ENCODE peak calls at places on chromosomes 7 and 10, in nine cellular contexts. One of them, this sample, is unnamed.
A peak's percentile ranks its signal among the peaks of the same experiment; 100 is the strongest.

GRCh38 chr10:77696584-77696983 is 59.0 kb upstream of the KCNMA1 start:
- DNase-seq in T-helper 9 cell: no peak
- DNase-seq in lower lobe of right lung: no peak
- DNase-seq in keratinocyte: no peak
- DNase-seq in pulmonary artery endothelial cell: no peak
- DNase-seq in heart right ventricle: no peak
- DNase-seq in spleen: no peak
- DNase-seq in left cardiac atrium: no peak
- DNase-seq in Peyer's patch: no peak
- DNase-seq in this sample: no peak

GRCh38 chr7:110210941-110211608 is 879.9 kb upstream of the LRRN3 start:
- DNase-seq in T-helper 9 cell: no peak
- DNase-seq in lower lobe of right lung: no peak
- DNase-seq in keratinocyte: no peak
- DNase-seq in pulmonary artery endothelial cell: no peak
- DNase-seq in heart right ventricle: no peak
- DNase-seq in spleen: no peak
- DNase-seq in left cardiac atrium: no peak
- DNase-seq in Peyer's patch: no peak
- DNase-seq in this sample: no peak

GRCh38 chr10:101018118-101018599 is 12.8 kb downstream of the PDZD7 start:
- DNase-seq in T-helper 9 cell: no peak
- DNase-seq in lower lobe of right lung: no peak
- DNase-seq in keratinocyte: no peak
- DNase-seq in pulmonary artery endothelial cell: no peak
- DNase-seq in heart right ventricle: no peak
- DNase-seq in spleen: no peak
- DNase-seq in left cardiac atrium: no peak
- DNase-seq in Peyer's patch: no peak
- DNase-seq in this sample: no peak

GRCh38 chr7:143382126-143382790 is 1.1 kb downstream of the ZYX start:
- DNase-seq in T-helper 9 cell: no peak
- DNase-seq in lower lobe of right lung: no peak
- DNase-seq in keratinocyte: no peak
- DNase-seq in pulmonary artery endothelial cell: no peak
- DNase-seq in heart right ventricle: no peak
- DNase-seq in spleen: no peak
- DNase-seq in left cardiac atrium: no peak
- DNase-seq in Peyer's patch: no peak
- DNase-seq in this sample: peak; percentile 61

GRCh38 chr7:95335093-95335492 is 10.8 kb upstream of the PON1 start:
- DNase-seq in T-helper 9 cell: no peak
- DNase-seq in lower lobe of right lung: no peak
- DNase-seq in keratinocyte: peak; percentile 28
- DNase-seq in pulmonary artery endothelial cell: no peak
- DNase-seq in heart right ventricle: no peak
- DNase-seq in spleen: no peak
- DNase-seq in left cardiac atrium: no peak
- DNase-seq in Peyer's patch: no peak
- DNase-seq in this sample: no peak

GRCh38 chr7:110017405-110017804 is 1073.5 kb upstream of the LRRN3 start:
- DNase-seq in T-helper 9 cell: no peak
- DNase-seq in lower lobe of right lung: no peak
- DNase-seq in keratinocyte: no peak
- DNase-seq in pulmonary artery endothelial cell: no peak
- DNase-seq in heart right ventricle: no peak
- DNase-seq in spleen: no peak
- DNase-seq in left cardiac atrium: no peak
- DNase-seq in Peyer's patch: no peak
- DNase-seq in this sample: no peak

GRCh38 chr10:4352566-4352961 is 473.4 kb upstream of the AKR1E2 start:
- DNase-seq in T-helper 9 cell: no peak
- DNase-seq in lower lobe of right lung: no peak
- DNase-seq in keratinocyte: no peak
- DNase-seq in pulmonary artery endothelial cell: no peak
- DNase-seq in heart right ventricle: no peak
- DNase-seq in spleen: no peak
- DNase-seq in left cardiac atrium: peak; percentile 28
- DNase-seq in Peyer's patch: no peak
- DNase-seq in this sample: no peak

GRCh38 chr10:784759-785538 is 95.5 kb upstream of the DIP2C start:
- DNase-seq in T-helper 9 cell: no peak
- DNase-seq in lower lobe of right lung: peak; percentile 57
- DNase-seq in keratinocyte: no peak
- DNase-seq in pulmonary artery endothelial cell: no peak
- DNase-seq in heart right ventricle: peak; percentile 33
- DNase-seq in spleen: peak; percentile 74
- DNase-seq in left cardiac atrium: peak; percentile 81
- DNase-seq in Peyer's patch: peak; percentile 69
- DNase-seq in this sample: peak; percentile 74

GRCh38 chr7:668139-668871 is 58.2 kb upstream of the DNAAF5 start:
- DNase-seq in T-helper 9 cell: no peak
- DNase-seq in lower lobe of right lung: no peak
- DNase-seq in keratinocyte: no peak
- DNase-seq in pulmonary artery endothelial cell: peak; percentile 43
- DNase-seq in heart right ventricle: peak; percentile 48
- DNase-seq in spleen: peak; percentile 79
- DNase-seq in left cardiac atrium: no peak
- DNase-seq in Peyer's patch: no peak
- DNase-seq in this sample: no peak

GRCh38 chr7:37432240-37432917 is 16.3 kb downstream of the ELMO1 start:
- DNase-seq in T-helper 9 cell: no peak
- DNase-seq in lower lobe of right lung: no peak
- DNase-seq in keratinocyte: no peak
- DNase-seq in pulmonary artery endothelial cell: no peak
- DNase-seq in heart right ventricle: no peak
- DNase-seq in spleen: no peak
- DNase-seq in left cardiac atrium: no peak
- DNase-seq in Peyer's patch: no peak
- DNase-seq in this sample: no peak

GRCh38 chr10:58334817-58335305 is at the start of gene UBE2D1:
- DNase-seq in T-helper 9 cell: peak; percentile 61
- DNase-seq in lower lobe of right lung: peak; percentile 96
- DNase-seq in keratinocyte: no peak
- DNase-seq in pulmonary artery endothelial cell: no peak
- DNase-seq in heart right ventricle: peak; percentile 91
- DNase-seq in spleen: peak; percentile 98
- DNase-seq in left cardiac atrium: peak; percentile 94
- DNase-seq in Peyer's patch: peak; percentile 95
- DNase-seq in this sample: peak; percentile 97

GRCh38 chr7:63092951-63093350 is 905.7 kb upstream of the ZNF722 start:
- DNase-seq in T-helper 9 cell: no peak
- DNase-seq in lower lobe of right lung: no peak
- DNase-seq in keratinocyte: no peak
- DNase-seq in pulmonary artery endothelial cell: no peak
- DNase-seq in heart right ventricle: no peak
- DNase-seq in spleen: no peak
- DNase-seq in left cardiac atrium: no peak
- DNase-seq in Peyer's patch: no peak
- DNase-seq in this sample: no peak

GRCh38 chr7:98713411-98713810 is 96.3 kb downstream of the NPTX2 start:
- DNase-seq in T-helper 9 cell: no peak
- DNase-seq in lower lobe of right lung: no peak
- DNase-seq in keratinocyte: no peak
- DNase-seq in pulmonary artery endothelial cell: no peak
- DNase-seq in heart right ventricle: no peak
- DNase-seq in spleen: no peak
- DNase-seq in left cardiac atrium: no peak
- DNase-seq in Peyer's patch: no peak
- DNase-seq in this sample: no peak

GRCh38 chr10:11106621-11107374 is 89.1 kb downstream of the CELF2 start:
- DNase-seq in T-helper 9 cell: no peak
- DNase-seq in lower lobe of right lung: no peak
- DNase-seq in keratinocyte: no peak
- DNase-seq in pulmonary artery endothelial cell: no peak
- DNase-seq in heart right ventricle: no peak
- DNase-seq in spleen: no peak
- DNase-seq in left cardiac atrium: no peak
- DNase-seq in Peyer's patch: no peak
- DNase-seq in this sample: no peak

GRCh38 chr7:12321248-12321647 is 82.4 kb downstream of the VWDE start:
- DNase-seq in T-helper 9 cell: no peak
- DNase-seq in lower lobe of right lung: no peak
- DNase-seq in keratinocyte: no peak
- DNase-seq in pulmonary artery endothelial cell: no peak
- DNase-seq in heart right ventricle: no peak
- DNase-seq in spleen: no peak
- DNase-seq in left cardiac atrium: no peak
- DNase-seq in Peyer's patch: no peak
- DNase-seq in this sample: no peak

GRCh38 chr7:80729586-80730320 is 91.3 kb downstream of the CD36 start:
- DNase-seq in T-helper 9 cell: no peak
- DNase-seq in lower lobe of right lung: no peak
- DNase-seq in keratinocyte: no peak
- DNase-seq in pulmonary artery endothelial cell: no peak
- DNase-seq in heart right ventricle: no peak
- DNase-seq in spleen: no peak
- DNase-seq in left cardiac atrium: no peak
- DNase-seq in Peyer's patch: no peak
- DNase-seq in this sample: no peak

GRCh38 chr7:96887426-96887825 is 117.9 kb upstream of the DLX6 start:
- DNase-seq in T-helper 9 cell: no peak
- DNase-seq in lower lobe of right lung: no peak
- DNase-seq in keratinocyte: peak; percentile 66
- DNase-seq in pulmonary artery endothelial cell: no peak
- DNase-seq in heart right ventricle: no peak
- DNase-seq in spleen: no peak
- DNase-seq in left cardiac atrium: no peak
- DNase-seq in Peyer's patch: no peak
- DNase-seq in this sample: no peak

GRCh38 chr7:120842131-120842621 is 15.8 kb downstream of the TSPAN12 start:
- DNase-seq in T-helper 9 cell: no peak
- DNase-seq in lower lobe of right lung: no peak
- DNase-seq in keratinocyte: no peak
- DNase-seq in pulmonary artery endothelial cell: no peak
- DNase-seq in heart right ventricle: no peak
- DNase-seq in spleen: no peak
- DNase-seq in left cardiac atrium: no peak
- DNase-seq in Peyer's patch: no peak
- DNase-seq in this sample: no peak

GRCh38 chr7:44382459-44383300 is 57.3 kb upstream of the CAMK2B start:
- DNase-seq in T-helper 9 cell: no peak
- DNase-seq in lower lobe of right lung: no peak
- DNase-seq in keratinocyte: no peak
- DNase-seq in pulmonary artery endothelial cell: no peak
- DNase-seq in heart right ventricle: no peak
- DNase-seq in spleen: peak; percentile 51
- DNase-seq in left cardiac atrium: peak; percentile 46
- DNase-seq in Peyer's patch: no peak
- DNase-seq in this sample: no peak

GRCh38 chr10:114437456-114438292 is 33.4 kb upstream of the AFAP1L2 start:
- DNase-seq in T-helper 9 cell: no peak
- DNase-seq in lower lobe of right lung: no peak
- DNase-seq in keratinocyte: no peak
- DNase-seq in pulmonary artery endothelial cell: no peak
- DNase-seq in heart right ventricle: no peak
- DNase-seq in spleen: no peak
- DNase-seq in left cardiac atrium: no peak
- DNase-seq in Peyer's patch: no peak
- DNase-seq in this sample: no peak

GRCh38 chr10:43793714-43794113 is 145.0 kb upstream of the ZNF32 start:
- DNase-seq in T-helper 9 cell: no peak
- DNase-seq in lower lobe of right lung: no peak
- DNase-seq in keratinocyte: no peak
- DNase-seq in pulmonary artery endothelial cell: no peak
- DNase-seq in heart right ventricle: no peak
- DNase-seq in spleen: no peak
- DNase-seq in left cardiac atrium: no peak
- DNase-seq in Peyer's patch: no peak
- DNase-seq in this sample: no peak

GRCh38 chr7:29035044-29035740 is 77.1 kb upstream of the TRIL start:
- DNase-seq in T-helper 9 cell: no peak
- DNase-seq in lower lobe of right lung: no peak
- DNase-seq in keratinocyte: no peak
- DNase-seq in pulmonary artery endothelial cell: peak; percentile 75
- DNase-seq in heart right ventricle: no peak
- DNase-seq in spleen: no peak
- DNase-seq in left cardiac atrium: no peak
- DNase-seq in Peyer's patch: no peak
- DNase-seq in this sample: no peak

GRCh38 chr7:122790132-122790531 is 87.4 kb upstream of the RNF148 start:
- DNase-seq in T-helper 9 cell: no peak
- DNase-seq in lower lobe of right lung: no peak
- DNase-seq in keratinocyte: no peak
- DNase-seq in pulmonary artery endothelial cell: no peak
- DNase-seq in heart right ventricle: no peak
- DNase-seq in spleen: no peak
- DNase-seq in left cardiac atrium: no peak
- DNase-seq in Peyer's patch: no peak
- DNase-seq in this sample: no peak

GRCh38 chr10:100982916-100983830 is 4.1 kb downstream of the MRPL43 start:
- DNase-seq in T-helper 9 cell: no peak
- DNase-seq in lower lobe of right lung: peak; percentile 40
- DNase-seq in keratinocyte: no peak
- DNase-seq in pulmonary artery endothelial cell: no peak
- DNase-seq in heart right ventricle: peak; percentile 1
- DNase-seq in spleen: peak; percentile 67
- DNase-seq in left cardiac atrium: no peak
- DNase-seq in Peyer's patch: peak; percentile 41
- DNase-seq in this sample: no peak

GRCh38 chr7:1544178-1544895 is 11.7 kb downstream of the TMEM184A start:
- DNase-seq in T-helper 9 cell: no peak
- DNase-seq in lower lobe of right lung: peak; percentile 45
- DNase-seq in keratinocyte: no peak
- DNase-seq in pulmonary artery endothelial cell: no peak
- DNase-seq in heart right ventricle: no peak
- DNase-seq in spleen: no peak
- DNase-seq in left cardiac atrium: no peak
- DNase-seq in Peyer's patch: no peak
- DNase-seq in this sample: no peak

GRCh38 chr7:131400833-131401593 is 73.3 kb downstream of the MKLN1 start:
- DNase-seq in T-helper 9 cell: no peak
- DNase-seq in lower lobe of right lung: no peak
- DNase-seq in keratinocyte: no peak
- DNase-seq in pulmonary artery endothelial cell: no peak
- DNase-seq in heart right ventricle: no peak
- DNase-seq in spleen: no peak
- DNase-seq in left cardiac atrium: no peak
- DNase-seq in Peyer's patch: no peak
- DNase-seq in this sample: no peak

GRCh38 chr7:97506728-97507127 is 225.2 kb upstream of the TAC1 start:
- DNase-seq in T-helper 9 cell: no peak
- DNase-seq in lower lobe of right lung: no peak
- DNase-seq in keratinocyte: no peak
- DNase-seq in pulmonary artery endothelial cell: no peak
- DNase-seq in heart right ventricle: no peak
- DNase-seq in spleen: no peak
- DNase-seq in left cardiac atrium: no peak
- DNase-seq in Peyer's patch: no peak
- DNase-seq in this sample: no peak

GRCh38 chr7:95601324-95601723 is 5.0 kb upstream of the PDK4 start:
- DNase-seq in T-helper 9 cell: no peak
- DNase-seq in lower lobe of right lung: no peak
- DNase-seq in keratinocyte: no peak
- DNase-seq in pulmonary artery endothelial cell: no peak
- DNase-seq in heart right ventricle: no peak
- DNase-seq in spleen: no peak
- DNase-seq in left cardiac atrium: no peak
- DNase-seq in Peyer's patch: no peak
- DNase-seq in this sample: no peak

GRCh38 chr10:132697568-132698200 is 88.3 kb downstream of the NKX6-2 start:
- DNase-seq in T-helper 9 cell: no peak
- DNase-seq in lower lobe of right lung: peak; percentile 19
- DNase-seq in keratinocyte: no peak
- DNase-seq in pulmonary artery endothelial cell: no peak
- DNase-seq in heart right ventricle: no peak
- DNase-seq in spleen: peak; percentile 46
- DNase-seq in left cardiac atrium: peak; percentile 8
- DNase-seq in Peyer's patch: peak; percentile 30
- DNase-seq in this sample: peak; percentile 35

GRCh38 chr7:55557666-55558188 is 14.6 kb downstream of the VOPP1 start:
- DNase-seq in T-helper 9 cell: no peak
- DNase-seq in lower lobe of right lung: no peak
- DNase-seq in keratinocyte: no peak
- DNase-seq in pulmonary artery endothelial cell: no peak
- DNase-seq in heart right ventricle: no peak
- DNase-seq in spleen: no peak
- DNase-seq in left cardiac atrium: no peak
- DNase-seq in Peyer's patch: peak; percentile 77
- DNase-seq in this sample: no peak

GRCh38 chr7:2805213-2806003 is 38.7 kb downstream of the GNA12 start:
- DNase-seq in T-helper 9 cell: no peak
- DNase-seq in lower lobe of right lung: no peak
- DNase-seq in keratinocyte: no peak
- DNase-seq in pulmonary artery endothelial cell: no peak
- DNase-seq in heart right ventricle: no peak
- DNase-seq in spleen: peak; percentile 17
- DNase-seq in left cardiac atrium: peak; percentile 58
- DNase-seq in Peyer's patch: no peak
- DNase-seq in this sample: peak; percentile 31